ENCODE peak calls at places on chromosomes 13 and 19, in seven cellular contexts. One of them, this sample, is unnamed.

GRCh38 chr19:55605637-55606470 is at the start of gene ZNF865:
- DNase-seq in cardiac fibroblast: peak; percentile 91
- DNase-seq in fibroblast of lung: peak; percentile 87
- DNase-seq in astrocyte of the cerebellum: peak; percentile 78
- DNase-seq in bronchial epithelial cell: peak; percentile 78
- DNase-seq in CD8-positive, alpha-beta T cell: peak; percentile 76
- DNase-seq in brain microvascular endothelial cell: peak; percentile 81
- DNase-seq in this sample: peak; percentile 90

GRCh38 chr19:5070390-5070789 is 101.5 kb downstream of the KDM4B start:
- DNase-seq in astrocyte of the cerebellum: no peak
- DNase-seq in CD8-positive, alpha-beta T cell: no peak
- DNase-seq in cardiac fibroblast: no peak
- DNase-seq in fibroblast of lung: no peak
- DNase-seq in brain microvascular endothelial cell: no peak
- DNase-seq in bronchial epithelial cell: no peak
- DNase-seq in this sample: no peak

GRCh38 chr13:67150608-67151007 is 79.5 kb downstream of the PCDH9 start:
- DNase-seq in CD8-positive, alpha-beta T cell: no peak
- DNase-seq in fibroblast of lung: no peak
- DNase-seq in astrocyte of the cerebellum: no peak
- DNase-seq in bronchial epithelial cell: no peak
- DNase-seq in brain microvascular endothelial cell: no peak
- DNase-seq in cardiac fibroblast: no peak
- DNase-seq in this sample: no peak

GRCh38 chr13:80048802-80049201 is 292.1 kb downstream of the SPRY2 start:
- DNase-seq in brain microvascular endothelial cell: peak; percentile 99
- DNase-seq in cardiac fibroblast: peak; percentile 96
- DNase-seq in fibroblast of lung: peak; percentile 98
- DNase-seq in astrocyte of the cerebellum: peak; percentile 88
- DNase-seq in bronchial epithelial cell: peak; percentile 93
- DNase-seq in CD8-positive, alpha-beta T cell: peak; percentile 52
- DNase-seq in this sample: peak; percentile 97

GRCh38 chr13:43095771-43096719 is 72.7 kb downstream of the DNAJC15 start:
- DNase-seq in fibroblast of lung: peak; percentile 23
- DNase-seq in bronchial epithelial cell: no peak
- DNase-seq in cardiac fibroblast: peak; percentile 45
- DNase-seq in CD8-positive, alpha-beta T cell: no peak
- DNase-seq in brain microvascular endothelial cell: no peak
- DNase-seq in astrocyte of the cerebellum: no peak
- DNase-seq in this sample: peak; percentile 40

GRCh38 chr13:30978981-30979956 is 46.8 kb downstream of the TEX26 start:
- DNase-seq in astrocyte of the cerebellum: no peak
- DNase-seq in cardiac fibroblast: peak; percentile 29
- DNase-seq in fibroblast of lung: no peak
- DNase-seq in brain microvascular endothelial cell: no peak
- DNase-seq in CD8-positive, alpha-beta T cell: peak; percentile 29
- DNase-seq in bronchial epithelial cell: no peak
- DNase-seq in this sample: peak; percentile 25

GRCh38 chr19:19568802-19569756 is 31.0 kb downstream of the CILP2 start:
- DNase-seq in astrocyte of the cerebellum: no peak
- DNase-seq in CD8-positive, alpha-beta T cell: no peak
- DNase-seq in bronchial epithelial cell: peak; percentile 3
- DNase-seq in fibroblast of lung: peak; percentile 67
- DNase-seq in brain microvascular endothelial cell: peak; percentile 64
- DNase-seq in cardiac fibroblast: peak; percentile 15
- DNase-seq in this sample: peak; percentile 16

GRCh38 chr13:112725346-112726017 is 35.6 kb downstream of the ATP11A start:
- DNase-seq in brain microvascular endothelial cell: no peak
- DNase-seq in astrocyte of the cerebellum: no peak
- DNase-seq in fibroblast of lung: peak; percentile 58
- DNase-seq in bronchial epithelial cell: peak; percentile 50
- DNase-seq in CD8-positive, alpha-beta T cell: no peak
- DNase-seq in cardiac fibroblast: no peak
- DNase-seq in this sample: no peak

GRCh38 chr13:36418022-36418805 is 14.1 kb upstream of the CCNA1 start:
- DNase-seq in fibroblast of lung: peak; percentile 92
- DNase-seq in brain microvascular endothelial cell: peak; percentile 64
- DNase-seq in astrocyte of the cerebellum: peak; percentile 46
- DNase-seq in cardiac fibroblast: peak; percentile 53
- DNase-seq in CD8-positive, alpha-beta T cell: no peak
- DNase-seq in bronchial epithelial cell: peak; percentile 84
- DNase-seq in this sample: peak; percentile 77

DNA sequence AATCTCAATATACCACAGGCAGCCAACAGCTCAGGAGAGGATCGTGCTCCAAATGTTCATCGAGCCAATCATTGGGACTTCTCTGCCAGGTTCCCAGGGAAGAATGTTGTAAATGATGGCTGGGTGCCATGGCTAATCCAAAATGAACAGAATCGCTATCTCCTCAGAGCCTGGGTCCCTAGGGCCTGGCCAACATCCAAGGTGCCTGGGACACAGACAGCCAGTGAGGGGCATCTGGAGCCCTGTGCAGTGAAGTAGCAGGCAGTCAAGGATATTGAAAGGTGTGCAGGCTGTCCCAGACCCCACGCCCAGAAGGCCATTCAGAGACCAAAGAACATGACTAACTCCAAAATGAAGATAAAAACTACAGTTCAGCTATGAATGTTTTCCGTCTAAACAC is 37.7 kb downstream of the BRD4 start:
- DNase-seq in fibroblast of lung: no peak
- DNase-seq in CD8-positive, alpha-beta T cell: no peak
- DNase-seq in cardiac fibroblast: peak; percentile 49
- DNase-seq in bronchial epithelial cell: no peak
- DNase-seq in brain microvascular endothelial cell: no peak
- DNase-seq in astrocyte of the cerebellum: no peak
- DNase-seq in this sample: peak; percentile 40
- H3K4me3 ChIP-seq in fibroblast of lung: no peak overlapping the region
- H3K4me3 ChIP-seq in CD8-positive, alpha-beta T cell: no peak overlapping the region
- H3K4me3 ChIP-seq in cardiac fibroblast: no peak overlapping the region
- H3K4me3 ChIP-seq in bronchial epithelial cell: no peak overlapping the region
- H3K4me3 ChIP-seq in brain microvascular endothelial cell: no peak overlapping the region
- H3K4me3 ChIP-seq in astrocyte of the cerebellum: no peak overlapping the region
- H3K4me3 ChIP-seq in this sample: no peak overlapping the region

GRCh38 chr19:29783627-29784190 is 28.1 kb upstream of the CCNE1 start:
- DNase-seq in brain microvascular endothelial cell: no peak
- DNase-seq in bronchial epithelial cell: no peak
- DNase-seq in cardiac fibroblast: no peak
- DNase-seq in fibroblast of lung: no peak
- DNase-seq in astrocyte of the cerebellum: no peak
- DNase-seq in CD8-positive, alpha-beta T cell: no peak
- DNase-seq in this sample: no peak

GRCh38 chr19:29775575-29775900 is 36.3 kb upstream of the CCNE1 start:
- DNase-seq in brain microvascular endothelial cell: no peak
- DNase-seq in fibroblast of lung: no peak
- DNase-seq in bronchial epithelial cell: no peak
- DNase-seq in cardiac fibroblast: no peak
- DNase-seq in CD8-positive, alpha-beta T cell: no peak
- DNase-seq in astrocyte of the cerebellum: no peak
- DNase-seq in this sample: no peak

GRCh38 chr19:29781582-29782580 is 29.9 kb upstream of the CCNE1 start:
- DNase-seq in CD8-positive, alpha-beta T cell: no peak
- DNase-seq in cardiac fibroblast: no peak
- DNase-seq in bronchial epithelial cell: no peak
- DNase-seq in astrocyte of the cerebellum: no peak
- DNase-seq in brain microvascular endothelial cell: no peak
- DNase-seq in fibroblast of lung: no peak
- DNase-seq in this sample: no peak

GRCh38 chr19:29777916-29778315 is 33.9 kb upstream of the CCNE1 start:
- DNase-seq in CD8-positive, alpha-beta T cell: no peak
- DNase-seq in astrocyte of the cerebellum: no peak
- DNase-seq in cardiac fibroblast: no peak
- DNase-seq in brain microvascular endothelial cell: no peak
- DNase-seq in fibroblast of lung: no peak
- DNase-seq in bronchial epithelial cell: no peak
- DNase-seq in this sample: no peak

GRCh38 chr19:29779921-29780320 is 31.9 kb upstream of the CCNE1 start:
- DNase-seq in brain microvascular endothelial cell: no peak
- DNase-seq in cardiac fibroblast: no peak
- DNase-seq in CD8-positive, alpha-beta T cell: no peak
- DNase-seq in astrocyte of the cerebellum: no peak
- DNase-seq in fibroblast of lung: no peak
- DNase-seq in bronchial epithelial cell: no peak
- DNase-seq in this sample: no peak
- TF ChIP-seq CTCF in brain microvascular endothelial cell: no peak
- TF ChIP-seq CTCF in cardiac fibroblast: no peak
- TF ChIP-seq CTCF in CD8-positive, alpha-beta T cell: no peak
- TF ChIP-seq CTCF in astrocyte of the cerebellum: no peak
- TF ChIP-seq CTCF in fibroblast of lung: no peak
- TF ChIP-seq CTCF in bronchial epithelial cell: no peak
- TF ChIP-seq CTCF in this sample: no peak

GRCh38 chr13:42041684-42042035 is 6.8 kb upstream of the DGKH start:
- DNase-seq in cardiac fibroblast: peak; percentile 74
- DNase-seq in bronchial epithelial cell: peak; percentile 33
- DNase-seq in fibroblast of lung: peak; percentile 59
- DNase-seq in brain microvascular endothelial cell: peak; percentile 70
- DNase-seq in CD8-positive, alpha-beta T cell: no peak
- DNase-seq in astrocyte of the cerebellum: no peak
- DNase-seq in this sample: peak; percentile 73
- H3K4me3 ChIP-seq in cardiac fibroblast: peak overlapping the region; percentile 89
- H3K4me3 ChIP-seq in bronchial epithelial cell: peak overlapping the region; percentile 88
- H3K4me3 ChIP-seq in fibroblast of lung: peak overlapping the region; percentile 80
- H3K4me3 ChIP-seq in brain microvascular endothelial cell: peak overlapping the region; percentile 79
- H3K4me3 ChIP-seq in CD8-positive, alpha-beta T cell: no peak overlapping the region
- H3K4me3 ChIP-seq in astrocyte of the cerebellum: peak overlapping the region; percentile 82
- H3K4me3 ChIP-seq in this sample: peak overlapping the region; percentile 81

GRCh38 chr13:97574926-97575325 is 141.0 kb downstream of the RAP2A start:
- DNase-seq in cardiac fibroblast: peak; percentile 62
- DNase-seq in astrocyte of the cerebellum: no peak
- DNase-seq in bronchial epithelial cell: peak; percentile 27
- DNase-seq in fibroblast of lung: peak; percentile 7
- DNase-seq in brain microvascular endothelial cell: peak; percentile 19
- DNase-seq in CD8-positive, alpha-beta T cell: no peak
- DNase-seq in this sample: peak; percentile 64
- TF ChIP-seq CTCF in cardiac fibroblast: peak; percentile 74
- TF ChIP-seq CTCF in astrocyte of the cerebellum: peak; percentile 25
- TF ChIP-seq CTCF in bronchial epithelial cell: peak; percentile 73
- TF ChIP-seq CTCF in fibroblast of lung: peak; percentile 73
- TF ChIP-seq CTCF in brain microvascular endothelial cell: peak; percentile 67
- TF ChIP-seq CTCF in CD8-positive, alpha-beta T cell: no peak
- TF ChIP-seq CTCF in this sample: peak; percentile 62

DNA sequence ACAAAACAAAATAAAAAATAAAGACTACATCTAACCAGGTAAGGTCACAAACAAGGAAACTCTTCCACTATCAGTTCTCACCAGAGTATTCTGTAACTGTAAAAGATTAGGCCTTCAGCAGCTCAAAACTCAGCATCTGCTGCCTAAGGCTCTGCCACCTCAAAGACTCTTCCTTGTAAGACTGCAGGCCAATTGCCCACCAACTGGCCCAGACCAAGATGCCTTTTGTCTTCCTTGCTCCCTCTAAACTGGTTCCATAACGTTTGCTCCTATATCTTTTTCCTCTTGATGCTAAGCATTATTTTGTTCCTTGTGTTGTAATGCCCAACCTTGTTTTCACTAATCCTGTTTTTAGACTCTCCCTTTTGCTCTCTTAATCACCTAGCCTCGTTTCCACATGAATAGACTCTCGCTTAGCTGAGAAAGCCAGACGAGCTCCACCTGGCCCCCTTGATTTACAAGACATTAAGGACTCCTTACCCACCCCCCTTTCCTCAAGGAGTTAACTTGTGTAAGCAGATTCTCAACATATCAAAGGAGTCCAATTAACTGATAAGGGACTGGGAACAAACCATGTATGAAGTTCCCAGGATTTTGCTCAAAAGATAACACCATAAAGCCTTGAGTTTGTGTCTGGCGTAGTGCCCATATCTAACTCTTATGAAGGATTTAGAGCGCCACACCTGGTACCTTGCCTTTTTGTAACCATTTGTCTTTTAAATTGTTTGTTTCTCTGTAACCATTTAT is 1.5 kb downstream of the ZNF814 start:
- DNase-seq in astrocyte of the cerebellum: no peak
- DNase-seq in brain microvascular endothelial cell: no peak
- DNase-seq in cardiac fibroblast: peak; percentile 50
- DNase-seq in bronchial epithelial cell: peak; percentile 18
- DNase-seq in CD8-positive, alpha-beta T cell: no peak
- DNase-seq in fibroblast of lung: peak; percentile 55
- DNase-seq in this sample: peak; percentile 48
- H3K4me3 ChIP-seq in astrocyte of the cerebellum: peak overlapping the region; percentile 86
- H3K4me3 ChIP-seq in brain microvascular endothelial cell: peak overlapping the region; percentile 92
- H3K4me3 ChIP-seq in cardiac fibroblast: peak overlapping the region; percentile 97
- H3K4me3 ChIP-seq in bronchial epithelial cell: peak overlapping the region; percentile 83
- H3K4me3 ChIP-seq in CD8-positive, alpha-beta T cell: no peak overlapping the region
- H3K4me3 ChIP-seq in fibroblast of lung: peak overlapping the region; percentile 76
- H3K4me3 ChIP-seq in this sample: peak overlapping the region; percentile 94

GRCh38 chr13:96165840-96166239 is 75.9 kb downstream of the HS6ST3 start:
- DNase-seq in brain microvascular endothelial cell: no peak
- DNase-seq in astrocyte of the cerebellum: no peak
- DNase-seq in fibroblast of lung: no peak
- DNase-seq in CD8-positive, alpha-beta T cell: no peak
- DNase-seq in bronchial epithelial cell: no peak
- DNase-seq in cardiac fibroblast: no peak
- DNase-seq in this sample: no peak
- TF ChIP-seq CTCF in brain microvascular endothelial cell: no peak
- TF ChIP-seq CTCF in astrocyte of the cerebellum: no peak
- TF ChIP-seq CTCF in fibroblast of lung: no peak
- TF ChIP-seq CTCF in CD8-positive, alpha-beta T cell: no peak
- TF ChIP-seq CTCF in bronchial epithelial cell: no peak
- TF ChIP-seq CTCF in cardiac fibroblast: no peak
- TF ChIP-seq CTCF in this sample: no peak

GRCh38 chr19:13055213-13056051 is 47.2 kb downstream of the LYL1 start:
- DNase-seq in cardiac fibroblast: peak; percentile 98
- DNase-seq in bronchial epithelial cell: no peak
- DNase-seq in fibroblast of lung: peak; percentile 97
- DNase-seq in CD8-positive, alpha-beta T cell: no peak
- DNase-seq in brain microvascular endothelial cell: peak; percentile 70
- DNase-seq in astrocyte of the cerebellum: peak; percentile 82
- DNase-seq in this sample: peak; percentile 95
- H3K4me3 ChIP-seq in cardiac fibroblast: peak overlapping the region; percentile 15
- H3K4me3 ChIP-seq in bronchial epithelial cell: no peak overlapping the region
- H3K4me3 ChIP-seq in fibroblast of lung: peak overlapping the region; percentile 29
- H3K4me3 ChIP-seq in CD8-positive, alpha-beta T cell: no peak overlapping the region
- H3K4me3 ChIP-seq in brain microvascular endothelial cell: no peak overlapping the region
- H3K4me3 ChIP-seq in astrocyte of the cerebellum: peak overlapping the region; percentile 24
- H3K4me3 ChIP-seq in this sample: peak overlapping the region; percentile 27

DNA sequence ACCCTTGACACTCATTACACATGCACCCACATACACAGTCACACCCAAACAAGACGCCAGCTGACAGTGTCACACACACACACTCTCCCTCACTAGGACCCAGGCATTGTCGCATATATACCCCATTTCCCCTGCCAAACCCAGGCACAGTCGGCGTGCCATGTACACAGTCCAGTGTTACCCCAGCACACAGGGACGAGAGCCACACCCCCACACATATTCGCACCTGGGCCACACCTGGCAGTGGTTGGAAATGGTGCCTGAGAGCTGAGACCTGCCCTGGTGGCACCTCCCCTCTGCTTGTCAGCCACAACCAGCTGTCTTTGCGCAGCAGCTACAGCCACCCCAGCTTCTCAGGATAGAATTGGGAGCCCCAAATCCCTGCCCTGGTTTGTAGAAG is 9.0 kb downstream of the NFIX start:
- DNase-seq in bronchial epithelial cell: no peak
- DNase-seq in brain microvascular endothelial cell: no peak
- DNase-seq in fibroblast of lung: no peak
- DNase-seq in CD8-positive, alpha-beta T cell: no peak
- DNase-seq in astrocyte of the cerebellum: no peak
- DNase-seq in cardiac fibroblast: no peak
- DNase-seq in this sample: no peak
- TF ChIP-seq CTCF in bronchial epithelial cell: no peak
- TF ChIP-seq CTCF in brain microvascular endothelial cell: no peak
- TF ChIP-seq CTCF in fibroblast of lung: no peak
- TF ChIP-seq CTCF in CD8-positive, alpha-beta T cell: no peak
- TF ChIP-seq CTCF in astrocyte of the cerebellum: no peak
- TF ChIP-seq CTCF in cardiac fibroblast: no peak
- TF ChIP-seq CTCF in this sample: no peak

This sample was measured in fibroblast of pulmonary artery.